ENCODE peak calls at places on chromosomes 13 and 19, in nine cellular contexts. R is prostate gland, A is breast epithelium, X is heart left ventricle, M is neural progenitor cell, B is tibial artery, I is BE2C, N is left ventricle myocardium inferior, C is colonic mucosa. E is an unnamed sample. For H3K4me1 and H3K27me3, the result is how much of the 10 kb centered on the place peaks cover.

GRCh38 chr19:38736036-38736412 is 8.2 kb downstream of the CAPN12 start:
- DNase-seq in A (no peak), R (peak), B (peak), X (no peak), M (peak), I (peak), C (peak), N (peak), E (no peak)

GRCh38 chr13:46641274-46642081 is 88.5 kb downstream of the LRCH1 start:
- DNase-seq in R (no peak), A (no peak), X (no peak), I (peak), C (no peak), N (peak), M (no peak), B (no peak), E (no peak)

GRCh38 chr19:15324791-15325519 is 7.4 kb downstream of the BRD4 start:
- DNase-seq in B (no peak), M (peak), R (no peak), I (no peak), X (no peak), N (no peak), A (no peak), C (peak), E (no peak)

GRCh38 chr19:32676186-32676894 is 692 bp downstream of the RGS9BP start:
- DNase-seq in A (no peak), X (peak), N (no peak), M (peak), B (no peak), C (no peak), I (no peak), R (no peak), E (peak)

GRCh38 chr19:53983457-53984289 is 7.8 kb upstream of the CACNG6 start:
- DNase-seq in R (no peak), B (no peak), C (no peak), I (no peak), A (no peak), X (no peak), N (no peak), M (no peak), E (no peak)

GRCh38 chr13:92414851-92415250 is 811.8 kb upstream of the GPC6 start:
- DNase-seq in N (no peak), X (no peak), B (no peak), C (no peak), A (no peak), R (no peak), M (no peak), I (no peak), E (no peak)

GRCh38 chr13:113499936-113500335 is 9.4 kb upstream of the DCUN1D2 start:
- DNase-seq in R (no peak), B (no peak), A (no peak), I (no peak), X (no peak), M (no peak), C (no peak), N (no peak), E (no peak)

GRCh38 chr19:32674959-32675719 is at the start of gene ANKRD27:
- DNase-seq in N (peak), B (peak), I (peak), R (peak), A (peak), C (peak), M (peak), X (peak), E (peak)

GRCh38 chr13:100280681-100281080 is 191.8 kb downstream of the PCCA start:
- DNase-seq in M (no peak), B (no peak), R (no peak), C (no peak), A (no peak), I (no peak), X (no peak), N (no peak), E (peak)

GRCh38 chr13:76656496-76656895 is 229.7 kb downstream of the KCTD12 start:
- DNase-seq in R (no peak), X (no peak), C (no peak), M (no peak), A (no peak), N (no peak), B (no peak), I (no peak), E (no peak)

GRCh38 chr13:113547248-113547971 is 37.1 kb upstream of the TFDP1 start:
- DNase-seq in N (no peak), I (no peak), M (no peak), B (peak), C (peak), A (peak), X (peak), R (no peak), E (no peak)

GRCh38 chr13:82675024-82675423 is 1207.2 kb downstream of the SLITRK1 start:
- DNase-seq in C (no peak), A (no peak), I (no peak), B (no peak), R (no peak), M (no peak), N (no peak), X (no peak), E (no peak)

GRCh38 chr19:40800997-40801377 is 2.0 kb downstream of the EGLN2 start:
- DNase-seq in A (no peak), C (no peak), X (peak), N (no peak), I (no peak), R (no peak), B (no peak), M (no peak), E (no peak)

GRCh38 chr19:32022946-32023832 is 322.2 kb upstream of the ZNF507 start:
- DNase-seq in M (peak), N (no peak), B (no peak), R (peak), A (no peak), C (no peak), X (no peak), I (no peak), E (no peak)

GRCh38 chr19:58170860-58171259 is 12.0 kb upstream of the ZNF274 start:
- DNase-seq in M (no peak), B (no peak), A (no peak), C (no peak), X (no peak), R (no peak), N (no peak), I (no peak), E (peak)

GRCh38 chr13:59747529-59747928 is 416.2 kb downstream of the DIAPH3 start:
- DNase-seq in A (no peak), I (no peak), C (no peak), M (peak), B (no peak), X (no peak), R (no peak), N (no peak), E (no peak)

GRCh38 chr13:64446372-64446771 is 2783.8 kb downstream of the PCDH9 start:
- DNase-seq in N (no peak), X (no peak), C (no peak), A (no peak), B (no peak), R (no peak), M (no peak), I (peak), E (peak)

DNA sequence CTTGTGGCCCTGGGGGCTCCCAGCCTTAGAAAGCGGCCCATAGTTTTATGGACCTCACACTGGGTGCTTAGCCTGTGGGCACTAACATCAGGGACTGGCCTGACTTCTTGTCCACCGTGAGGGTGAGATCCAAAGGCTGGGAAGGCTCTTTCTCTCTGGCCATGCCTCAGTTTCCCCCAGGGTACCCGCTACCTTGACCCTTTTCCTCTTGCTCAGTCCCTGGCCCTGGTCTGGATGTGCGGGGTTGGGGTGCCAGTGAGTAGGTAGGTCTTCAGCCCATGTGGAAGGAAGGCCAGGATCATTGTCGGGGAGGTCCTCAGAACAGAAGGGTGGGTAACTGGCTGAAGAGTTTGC is 1.6 kb upstream of the TMEM161A start:
- DNase-seq in N (no peak), A (no peak), C (no peak), I (no peak), R (no peak), M (no peak), B (no peak), X (no peak), E (no peak)
- TF ChIP-seq CTCF in N (peak), A (no peak), C (no peak), I (no peak), R (no peak), M (no peak), B (no peak), X (no peak), E (no peak)

GRCh38 chr13:110618780-110619179 is 3.4 kb downstream of the NAXD start:
- DNase-seq in X (no peak), C (no peak), R (no peak), M (no peak), A (no peak), N (no peak), I (no peak), B (no peak), E (no peak)
- H3K4me1 ChIP-seq in X (under half), C (under half), R (under half), M (under half), A (under half), N (half or more), I (under half), B (under half), E (under half)

GRCh38 chr19:5341448-5341820 is 822 bp upstream of the PTPRS start:
- DNase-seq in C (no peak), M (peak), R (no peak), X (no peak), B (no peak), A (no peak), I (no peak), N (no peak), E (no peak)
- H3K27me3 ChIP-seq in C (under half), M (under half), R (under half), X (under half), B (half or more), A (under half), I (under half), N (half or more), E (under half)

GRCh38 chr19:6271251-6271650 is 8.5 kb downstream of the MLLT1 start:
- DNase-seq in N (no peak), B (no peak), C (no peak), M (no peak), R (no peak), X (no peak), I (no peak), A (no peak), E (no peak)
- TF ChIP-seq CTCF in N (peak), B (no peak), C (no peak), M (peak), R (peak), X (peak), I (peak), A (no peak), E (peak)

E was measured in foreskin keratinocyte.